ENCODE peak calls at places on chromosome 6, in four cellular contexts. One of them, this sample, is unnamed.

GRCh38 chr6:140415266-140415665 is 1040.8 kb upstream of the CITED2 start:
- DNase-seq in HepG2: no peak
- DNase-seq in NB4: no peak
- DNase-seq in uterus: no peak
- DNase-seq in this sample: no peak

GRCh38 chr6:73073238-73073637 is 152.1 kb downstream of the KHDC1L start:
- DNase-seq in HepG2: peak
- DNase-seq in NB4: no peak
- DNase-seq in uterus: no peak
- DNase-seq in this sample: no peak

GRCh38 chr6:146361367-146361924 is 182.2 kb upstream of the RAB32 start:
- DNase-seq in HepG2: no peak
- DNase-seq in NB4: no peak
- DNase-seq in uterus: no peak
- DNase-seq in this sample: no peak

GRCh38 chr6:153449279-153449678 is 318.2 kb upstream of the RGS17 start:
- DNase-seq in HepG2: no peak
- DNase-seq in NB4: no peak
- DNase-seq in uterus: no peak
- DNase-seq in this sample: no peak

GRCh38 chr6:158706369-158706982 is 56.6 kb downstream of the SYTL3 start:
- DNase-seq in HepG2: peak
- DNase-seq in NB4: peak
- DNase-seq in uterus: peak
- DNase-seq in this sample: peak

GRCh38 chr6:142819603-142820335 is 125.2 kb downstream of the HIVEP2 start:
- DNase-seq in HepG2: no peak
- DNase-seq in NB4: peak
- DNase-seq in uterus: no peak
- DNase-seq in this sample: no peak

GRCh38 chr6:10746915-10747250 is 722 bp upstream of the TMEM14B start:
- DNase-seq in HepG2: no peak
- DNase-seq in NB4: no peak
- DNase-seq in uterus: no peak
- DNase-seq in this sample: no peak

GRCh38 chr6:155366325-155366724 is 52.0 kb upstream of the TFB1M start:
- DNase-seq in HepG2: no peak
- DNase-seq in NB4: no peak
- DNase-seq in uterus: no peak
- DNase-seq in this sample: no peak

GRCh38 chr6:13865132-13865531 is 50.8 kb upstream of the MCUR1 start:
- DNase-seq in HepG2: no peak
- DNase-seq in NB4: no peak
- DNase-seq in uterus: no peak
- DNase-seq in this sample: no peak

GRCh38 chr6:53103993-53104675 is 38.9 kb downstream of the FBXO9 start:
- DNase-seq in HepG2: peak
- DNase-seq in NB4: peak
- DNase-seq in uterus: no peak
- DNase-seq in this sample: no peak

GRCh38 chr6:164303092-164304007 is 888.8 kb downstream of the QKI start:
- DNase-seq in HepG2: no peak
- DNase-seq in NB4: no peak
- DNase-seq in uterus: peak
- DNase-seq in this sample: no peak

GRCh38 chr6:44067760-44068139 is 59.5 kb downstream of the MRPL14 start:
- DNase-seq in HepG2: no peak
- DNase-seq in NB4: no peak
- DNase-seq in uterus: no peak
- DNase-seq in this sample: no peak

GRCh38 chr6:29924731-29925130 is 17.6 kb upstream of the HLA-A start:
- DNase-seq in HepG2: no peak
- DNase-seq in NB4: no peak
- DNase-seq in uterus: no peak
- DNase-seq in this sample: no peak

GRCh38 chr6:167093406-167093921 is 29.4 kb upstream of the CCR6 start:
- DNase-seq in HepG2: no peak
- DNase-seq in NB4: no peak
- DNase-seq in uterus: no peak
- DNase-seq in this sample: no peak

GRCh38 chr6:167093922-167094432 is 28.9 kb upstream of the CCR6 start:
- DNase-seq in HepG2: no peak
- DNase-seq in NB4: peak
- DNase-seq in uterus: no peak
- DNase-seq in this sample: peak

GRCh38 chr6:167095888-167096287 is 27.0 kb upstream of the CCR6 start:
- DNase-seq in HepG2: no peak
- DNase-seq in NB4: no peak
- DNase-seq in uterus: no peak
- DNase-seq in this sample: no peak

GRCh38 chr6:167094820-167095637 is 27.9 kb upstream of the CCR6 start:
- DNase-seq in HepG2: no peak
- DNase-seq in NB4: peak
- DNase-seq in uterus: no peak
- DNase-seq in this sample: no peak

GRCh38 chr6:167094436-167094819 is 28.5 kb upstream of the CCR6 start:
- DNase-seq in HepG2: no peak
- DNase-seq in NB4: no peak
- DNase-seq in uterus: no peak
- DNase-seq in this sample: no peak
- TF ChIP-seq POLR2A in HepG2: no peak
- TF ChIP-seq POLR2A in NB4: no peak
- TF ChIP-seq POLR2A in uterus: no peak
- TF ChIP-seq POLR2A in this sample: no peak

GRCh38 chr6:31965700-31966099 is 6.2 kb downstream of the DXO start:
- DNase-seq in HepG2: no peak
- DNase-seq in NB4: no peak
- DNase-seq in uterus: no peak
- DNase-seq in this sample: no peak
- TF ChIP-seq POLR2A in HepG2: no peak
- TF ChIP-seq POLR2A in NB4: no peak
- TF ChIP-seq POLR2A in uterus: no peak
- TF ChIP-seq POLR2A in this sample: no peak

GRCh38 chr6:2988426-2989331 is 11.0 kb upstream of the NQO2 start:
- DNase-seq in HepG2: peak
- DNase-seq in NB4: peak
- DNase-seq in uterus: peak
- DNase-seq in this sample: peak
- TF ChIP-seq POLR2A in HepG2: peak
- TF ChIP-seq POLR2A in NB4: peak
- TF ChIP-seq POLR2A in uterus: peak
- TF ChIP-seq POLR2A in this sample: peak

GRCh38 chr6:106450645-106451044 is 90.1 kb downstream of the CRYBG1 start:
- DNase-seq in HepG2: no peak
- DNase-seq in NB4: peak
- DNase-seq in uterus: no peak
- DNase-seq in this sample: no peak
- TF ChIP-seq POLR2A in HepG2: no peak
- TF ChIP-seq POLR2A in NB4: no peak
- TF ChIP-seq POLR2A in uterus: no peak
- TF ChIP-seq POLR2A in this sample: no peak

GRCh38 chr6:137409378-137409777 is 84.8 kb downstream of the OLIG3 start:
- DNase-seq in HepG2: no peak
- DNase-seq in NB4: no peak
- DNase-seq in uterus: no peak
- DNase-seq in this sample: no peak
- TF ChIP-seq POLR2A in HepG2: no peak
- TF ChIP-seq POLR2A in NB4: no peak
- TF ChIP-seq POLR2A in uterus: no peak
- TF ChIP-seq POLR2A in this sample: no peak

DNA sequence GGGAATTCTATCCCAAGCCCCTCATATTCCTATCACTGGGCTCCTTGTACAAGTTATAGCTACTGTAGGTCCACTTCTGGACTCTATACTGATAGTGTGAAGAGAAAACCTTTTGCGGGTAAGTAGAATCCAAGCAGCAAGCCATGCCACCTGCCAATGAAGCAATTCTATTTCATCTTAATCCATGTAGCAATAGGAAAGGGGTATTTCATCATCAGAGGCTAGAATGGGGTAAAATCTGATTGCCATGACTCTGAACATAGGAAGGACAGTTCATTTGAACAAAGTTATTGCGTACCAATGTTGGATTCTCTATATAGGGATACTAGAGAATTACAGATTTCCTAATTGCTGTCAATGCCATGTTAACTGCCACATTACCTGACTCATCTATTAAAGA is 4.5 kb downstream of the BMP6 start:
- DNase-seq in HepG2: no peak
- DNase-seq in NB4: peak
- DNase-seq in uterus: no peak
- DNase-seq in this sample: no peak
- TF ChIP-seq POLR2A in HepG2: no peak
- TF ChIP-seq POLR2A in NB4: no peak
- TF ChIP-seq POLR2A in uterus: no peak
- TF ChIP-seq POLR2A in this sample: no peak

GRCh38 chr6:108589244-108589730 is 28.6 kb downstream of the FOXO3 start:
- DNase-seq in HepG2: peak
- DNase-seq in NB4: peak
- DNase-seq in uterus: peak
- DNase-seq in this sample: peak
- TF ChIP-seq POLR2A in HepG2: no peak
- TF ChIP-seq POLR2A in NB4: no peak
- TF ChIP-seq POLR2A in uterus: peak
- TF ChIP-seq POLR2A in this sample: peak

DNA sequence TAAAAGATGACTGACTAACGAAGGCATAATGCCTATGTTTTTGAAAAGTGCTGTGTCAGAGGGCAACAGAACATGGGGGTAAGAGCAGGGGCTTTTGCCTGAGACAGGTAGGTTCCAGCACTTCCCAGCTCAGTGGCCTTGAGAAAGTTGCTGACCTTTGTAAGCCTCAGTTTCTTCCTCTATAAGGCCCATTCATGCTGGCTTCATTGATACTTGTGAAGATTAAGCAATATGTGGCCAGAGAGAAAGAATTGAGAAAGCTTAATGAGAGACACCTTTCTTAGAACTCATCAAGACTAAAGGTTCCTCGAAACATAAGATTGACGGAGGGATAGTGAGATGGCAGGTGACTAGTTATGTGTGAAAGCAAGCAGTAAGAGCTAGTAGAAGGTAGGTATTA is 21.6 kb upstream of the MEP1A start:
- DNase-seq in HepG2: no peak
- DNase-seq in NB4: peak
- DNase-seq in uterus: no peak
- DNase-seq in this sample: no peak
- TF ChIP-seq POLR2A in HepG2: no peak
- TF ChIP-seq POLR2A in NB4: no peak
- TF ChIP-seq POLR2A in uterus: no peak
- TF ChIP-seq POLR2A in this sample: no peak

GRCh38 chr6:31627690-31628287 is 7.3 kb downstream of the PRRC2A start:
- DNase-seq in HepG2: no peak
- DNase-seq in NB4: no peak
- DNase-seq in uterus: no peak
- DNase-seq in this sample: no peak
- TF ChIP-seq POLR2A in HepG2: no peak
- TF ChIP-seq POLR2A in NB4: no peak
- TF ChIP-seq POLR2A in uterus: no peak
- TF ChIP-seq POLR2A in this sample: no peak